ENCODE peak calls at places on chromosomes 13 and 19, in eight cellular contexts. E is lower leg skin, F is fibroblast of the aortic adventitia, G is AG04450, L is tibial nerve, W is pancreas, H is left ventricle myocardium inferior, I is stomach. Y is an unnamed sample.

GRCh38 chr13:110405597-110406450 is 98.7 kb downstream of the COL4A2 start:
- DNase-seq in E (no peak), F (peak), G (no peak), L (no peak), W (no peak), H (no peak), I (no peak), Y (no peak)

GRCh38 chr19:49502866-49503581 is 6.8 kb downstream of the RPS11 start:
- DNase-seq in E (no peak), F (peak), G (peak), L (peak), W (peak), H (no peak), I (peak), Y (no peak)

GRCh38 chr13:39765801-39766463 is 110.5 kb downstream of the COG6 start:
- DNase-seq in E (peak), F (no peak), G (no peak), L (no peak), W (peak), H (peak), I (peak), Y (no peak)

GRCh38 chr13:67224148-67224846 is 5.8 kb downstream of the PCDH9 start:
- DNase-seq in E (peak), F (peak), G (peak), L (peak), W (peak), H (peak), I (peak), Y (peak)

GRCh38 chr13:97205465-97205864 is 16.7 kb upstream of the MBNL2 start:
- DNase-seq in E (no peak), F (no peak), G (no peak), L (no peak), W (no peak), H (no peak), I (no peak), Y (no peak)

GRCh38 chr13:88979465-88980180 is 1308.5 kb downstream of the SLITRK5 start:
- DNase-seq in E (no peak), F (no peak), G (no peak), L (no peak), W (no peak), H (no peak), I (no peak), Y (no peak)

GRCh38 chr19:39246951-39247669 is 1.5 kb downstream of the IFNL4 start:
- DNase-seq in E (no peak), F (no peak), G (no peak), L (no peak), W (no peak), H (peak), I (no peak), Y (peak)

GRCh38 chr19:4149518-4150288 is 3.7 kb upstream of the CREB3L3 start:
- DNase-seq in E (no peak), F (peak), G (no peak), L (no peak), W (no peak), H (no peak), I (peak), Y (no peak)

GRCh38 chr13:92745233-92745632 is 481.4 kb upstream of the GPC6 start:
- DNase-seq in E (no peak), F (no peak), G (no peak), L (no peak), W (no peak), H (no peak), I (no peak), Y (no peak)

GRCh38 chr13:92103673-92104296 is 705.4 kb downstream of the GPC5 start:
- DNase-seq in E (no peak), F (no peak), G (no peak), L (no peak), W (no peak), H (no peak), I (no peak), Y (no peak)

GRCh38 chr13:20848944-20849343 is 53.6 kb downstream of the XPO4 start:
- DNase-seq in E (no peak), F (peak), G (no peak), L (no peak), W (no peak), H (no peak), I (no peak), Y (no peak)

GRCh38 chr13:66673401-66673800 is 556.7 kb downstream of the PCDH9 start:
- DNase-seq in E (no peak), F (peak), G (peak), L (no peak), W (no peak), H (no peak), I (no peak), Y (no peak)

GRCh38 chr19:10230155-10230903 is 802 bp downstream of the S1PR2 start:
- DNase-seq in E (peak), F (peak), G (no peak), L (peak), W (peak), H (peak), I (peak), Y (peak)

GRCh38 chr13:79628463-79628862 is 147.5 kb downstream of the NDFIP2 start:
- DNase-seq in E (no peak), F (no peak), G (no peak), L (no peak), W (no peak), H (no peak), I (no peak), Y (no peak)

GRCh38 chr19:30371157-30371845 is 883 bp upstream of the ZNF536 start:
- DNase-seq in E (no peak), F (no peak), G (no peak), L (no peak), W (no peak), H (no peak), I (peak), Y (no peak)

GRCh38 chr19:31506102-31506501 is 156.9 kb upstream of the TSHZ3 start:
- DNase-seq in E (peak), F (no peak), G (no peak), L (no peak), W (no peak), H (no peak), I (no peak), Y (no peak)

GRCh38 chr13:85469320-85469719 is 329.9 kb downstream of the SLITRK6 start:
- DNase-seq in E (no peak), F (no peak), G (no peak), L (no peak), W (no peak), H (no peak), I (no peak), Y (no peak)
- TF ChIP-seq CTCF in E (no peak), F (no peak), G (no peak), L (no peak), W (no peak), H (no peak), I (no peak), Y (no peak)

DNA sequence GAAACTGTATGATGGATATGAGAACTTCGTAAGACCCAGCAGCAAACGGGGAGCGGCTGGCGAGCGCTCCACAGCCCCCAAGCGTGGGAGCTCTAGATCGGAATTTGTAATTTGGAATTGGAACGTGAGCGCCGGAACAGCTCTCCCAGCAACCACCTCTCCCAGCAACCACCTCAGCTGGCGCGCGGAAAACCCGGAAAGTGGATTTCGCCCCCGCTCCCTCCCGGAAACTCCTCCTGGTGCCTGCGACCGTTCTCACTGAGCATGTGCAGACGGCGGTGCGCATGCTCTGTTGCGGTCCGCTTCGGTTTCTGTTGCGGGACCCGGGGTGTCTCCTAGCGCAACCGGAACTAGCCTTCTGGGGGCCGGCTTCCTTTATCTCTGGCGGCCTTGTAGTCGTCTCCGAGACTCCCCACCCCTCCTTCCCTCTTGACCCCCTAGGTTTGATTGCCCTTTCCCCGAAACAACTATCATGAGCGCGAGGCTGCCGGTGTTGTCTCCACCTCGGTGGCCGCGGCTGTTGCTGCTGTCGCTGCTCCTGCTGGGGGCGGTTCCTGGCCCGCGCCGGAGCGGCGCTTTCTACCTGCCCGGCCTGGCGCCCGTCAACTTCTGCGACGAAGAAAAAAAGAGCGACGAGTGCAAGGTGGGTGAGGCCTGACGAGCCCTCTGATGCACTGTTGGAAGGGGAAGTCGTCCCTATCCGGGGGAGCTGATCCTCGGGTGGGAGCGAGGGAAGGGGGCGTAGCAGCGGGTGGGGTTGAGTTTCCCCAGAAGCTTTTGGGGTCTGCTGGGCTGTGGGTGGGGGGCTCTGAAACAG is at the start of gene TM9SF2:
- DNase-seq in E (peak), F (peak), G (peak), L (peak), W (peak), H (peak), I (peak), Y (peak)
- TF ChIP-seq CTCF in E (no peak), F (no peak), G (no peak), L (peak), W (no peak), H (no peak), I (no peak), Y (no peak)

DNA sequence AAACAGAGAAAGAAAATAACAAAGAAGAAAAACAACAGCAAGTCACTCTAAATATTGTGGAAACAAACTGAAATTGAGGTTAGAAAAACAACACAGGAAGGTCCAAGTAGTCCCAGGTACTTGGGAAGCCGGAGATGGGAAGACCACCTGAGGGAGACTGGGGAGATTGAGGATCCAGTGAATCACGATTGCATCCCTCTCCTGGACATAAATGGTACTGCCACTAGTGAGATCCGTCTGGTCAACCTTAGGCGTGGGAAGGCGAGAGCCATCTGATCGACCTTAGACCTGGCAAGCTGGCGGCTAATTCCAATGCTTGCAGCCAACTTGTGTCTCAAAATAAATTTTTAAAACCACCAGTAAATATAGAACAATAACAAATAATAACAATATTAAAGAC is 81.9 kb downstream of the ZNF726 start:
- DNase-seq in E (no peak), F (no peak), G (no peak), L (no peak), W (no peak), H (no peak), I (no peak), Y (no peak)
- TF ChIP-seq CTCF in E (no peak), F (peak), G (peak), L (no peak), W (no peak), H (peak), I (peak), Y (peak)

GRCh38 chr19:35076026-35076370 is 34.5 kb downstream of the HPN start:
- DNase-seq in E (no peak), F (no peak), G (no peak), L (no peak), W (no peak), H (no peak), I (no peak), Y (no peak)

GRCh38 chr19:35076657-35077056 is 35.1 kb downstream of the HPN start:
- DNase-seq in E (no peak), F (no peak), G (no peak), L (no peak), W (no peak), H (no peak), I (no peak), Y (no peak)

GRCh38 chr19:35075202-35076025 is 33.9 kb downstream of the HPN start:
- DNase-seq in E (no peak), F (no peak), G (no peak), L (no peak), W (no peak), H (no peak), I (no peak), Y (no peak)

GRCh38 chr19:35078807-35079206 is 36.8 kb upstream of the FXYD3 start:
- DNase-seq in E (no peak), F (no peak), G (no peak), L (no peak), W (no peak), H (no peak), I (no peak), Y (no peak)

GRCh38 chr19:35077411-35078223 is 36.1 kb downstream of the HPN start:
- DNase-seq in E (no peak), F (no peak), G (no peak), L (no peak), W (no peak), H (no peak), I (no peak), Y (no peak)
- TF ChIP-seq CTCF in E (no peak), F (no peak), G (no peak), L (no peak), W (no peak), H (no peak), I (no peak), Y (no peak)

DNA sequence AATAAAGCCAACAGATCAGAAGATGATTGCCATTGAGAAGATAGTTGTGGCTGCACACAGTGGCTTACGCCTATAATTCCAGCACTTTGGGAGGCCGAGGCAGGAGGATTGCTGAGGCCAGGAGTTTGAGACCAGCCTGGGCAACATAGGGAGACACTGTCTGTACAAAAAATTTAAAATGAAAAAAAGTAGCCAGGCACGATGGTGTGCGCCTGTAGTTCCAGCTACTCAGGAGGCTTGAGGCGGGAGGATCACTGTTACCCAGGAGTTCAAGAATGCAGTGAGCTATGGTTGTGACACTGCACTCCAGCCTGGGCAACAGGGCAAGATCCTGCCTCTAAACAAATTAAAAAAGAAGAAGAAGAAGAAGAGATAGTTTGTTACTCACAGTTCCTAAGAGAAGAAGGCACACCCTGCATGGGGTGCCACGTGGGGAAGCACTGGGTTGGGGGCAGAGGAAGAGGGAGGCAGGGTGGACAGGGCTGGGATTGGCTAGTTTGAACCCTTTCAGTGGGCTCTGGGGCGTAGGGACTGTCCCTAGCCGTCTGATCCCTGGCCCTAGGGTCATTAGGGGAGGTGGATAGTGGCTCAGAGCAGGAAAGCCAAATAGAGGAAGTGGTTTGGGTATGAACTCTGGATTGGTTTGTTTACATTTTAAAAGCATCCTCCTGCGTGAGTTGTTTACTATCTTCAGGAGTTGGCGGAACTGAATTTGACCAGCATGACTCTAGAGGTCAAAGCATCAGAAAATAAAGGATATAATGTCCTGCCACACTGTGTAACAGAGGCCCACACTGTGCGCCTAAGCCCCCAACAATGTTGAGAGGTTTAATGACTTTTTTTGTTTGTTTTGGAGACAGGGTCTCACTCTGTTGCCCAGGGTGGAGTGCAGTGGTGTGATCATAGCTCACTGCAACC is 60.5 kb upstream of the MEDAG start:
- DNase-seq in E (no peak), F (no peak), G (no peak), L (no peak), W (no peak), H (no peak), I (no peak), Y (no peak)
- TF ChIP-seq CTCF in E (no peak), F (no peak), G (no peak), L (no peak), W (no peak), H (no peak), I (no peak), Y (no peak)

DNA sequence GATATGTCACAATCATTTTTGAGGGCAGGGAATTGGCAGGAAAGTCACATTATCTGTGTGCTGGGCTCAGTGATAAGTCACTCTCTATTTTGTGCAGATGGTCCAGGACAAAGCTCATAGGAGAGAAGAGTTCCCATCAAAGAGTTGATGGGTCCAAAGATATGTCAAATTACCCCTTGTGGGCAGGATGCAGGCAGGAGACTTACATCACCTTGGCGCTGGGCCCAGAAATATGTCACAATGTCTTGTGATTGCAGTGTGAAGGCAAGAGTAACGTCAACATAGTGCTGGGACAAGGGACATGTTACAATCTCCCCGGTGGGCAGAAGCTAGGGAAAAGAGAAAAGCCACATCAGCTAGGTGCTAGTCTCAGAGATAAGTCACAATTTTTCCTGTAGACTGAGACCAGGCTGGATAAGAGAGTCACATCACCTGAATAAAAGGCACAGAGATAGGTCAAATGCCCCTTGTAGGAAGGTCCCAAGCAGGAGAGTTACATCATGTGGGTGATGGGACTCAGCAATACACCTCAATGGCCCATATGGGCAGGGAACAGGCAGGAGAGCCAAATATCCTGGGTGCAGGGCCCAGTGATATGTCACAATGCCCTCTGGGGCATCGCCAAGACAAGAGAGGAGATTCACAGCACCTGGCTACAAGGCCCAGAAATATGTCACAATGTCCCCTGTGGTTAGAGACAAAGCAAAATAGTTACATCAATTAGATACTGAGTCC is 47.9 kb downstream of the ZNF99 start:
- DNase-seq in E (peak), F (no peak), G (no peak), L (no peak), W (no peak), H (no peak), I (no peak), Y (no peak)
- TF ChIP-seq CTCF in E (no peak), F (no peak), G (no peak), L (no peak), W (no peak), H (no peak), I (no peak), Y (no peak)

GRCh38 chr13:51764184-51765141 is 39.5 kb downstream of the DHRS12 start:
- DNase-seq in E (peak), F (peak), G (peak), L (peak), W (peak), H (peak), I (peak), Y (no peak)
- TF ChIP-seq CTCF in E (no peak), F (no peak), G (peak), L (no peak), W (no peak), H (peak), I (no peak), Y (no peak)

Y was measured in neural crest cell.